ENCODE peak calls at places on chromosomes 6 and 20, in nine cellular contexts. Z is GM12878, K is SK-N-SH, N is A549, S is GM23338, L is Panc1, J is HL-60, X is HepG2, Q is K562. T is an unnamed sample.

GRCh38 chr6:52858416-52858815 is 17.8 kb upstream of the GSTA5 start:
- DNase-seq in Q (no peak), L (no peak), K (no peak), N (no peak), X (no peak), J (no peak), S (no peak), Z (no peak), T (no peak)

GRCh38 chr6:146300540-146300939 is 243.1 kb upstream of the RAB32 start:
- DNase-seq in N (no peak), K (no peak), J (no peak), X (no peak), Q (no peak), L (no peak), S (no peak), Z (no peak), T (no peak)

GRCh38 chr6:51541847-51542246 is 545.6 kb downstream of the PKHD1 start:
- DNase-seq in Z (no peak), Q (no peak), X (no peak), K (peak), S (no peak), L (no peak), J (no peak), N (no peak), T (no peak)

GRCh38 chr6:53862517-53863457 is 68.0 kb downstream of the LRRC1 start:
- DNase-seq in S (no peak), K (no peak), N (no peak), Q (no peak), Z (no peak), L (no peak), J (no peak), X (no peak), T (no peak)

GRCh38 chr20:24675651-24676352 is 206.4 kb downstream of the SYNDIG1 start:
- DNase-seq in X (no peak), J (no peak), S (no peak), Q (no peak), N (no peak), K (no peak), L (no peak), Z (no peak), T (no peak)

GRCh38 chr6:79971195-79971594 is 23.8 kb upstream of the ELOVL4 start:
- DNase-seq in L (no peak), J (no peak), N (no peak), Q (no peak), S (no peak), K (no peak), Z (no peak), X (no peak), T (no peak)

GRCh38 chr6:78746457-78746856 is 120.9 kb upstream of the IRAK1BP1 start:
- DNase-seq in S (no peak), L (no peak), Z (no peak), J (no peak), N (no peak), Q (no peak), K (no peak), X (no peak), T (no peak)

GRCh38 chr20:46838002-46838401 is 56.6 kb upstream of the EYA2 start:
- DNase-seq in K (no peak), N (no peak), X (no peak), J (no peak), Z (no peak), L (no peak), S (peak), Q (no peak), T (no peak)

GRCh38 chr6:154164397-154164796 is 125.4 kb downstream of the OPRM1 start:
- DNase-seq in J (no peak), K (no peak), N (no peak), Q (no peak), L (no peak), S (no peak), Z (no peak), X (no peak), T (no peak)

GRCh38 chr6:35808688-35809087 is 3.5 kb downstream of the LHFPL5 start:
- DNase-seq in Q (no peak), K (no peak), S (no peak), N (no peak), L (no peak), J (no peak), Z (no peak), X (no peak), T (no peak)

GRCh38 chr20:49676581-49677291 is 36.9 kb downstream of the B4GALT5 start:
- DNase-seq in X (peak), L (no peak), J (peak), K (no peak), S (no peak), Q (peak), Z (peak), N (peak), T (no peak)

GRCh38 chr6:148980234-148980633 is 233.4 kb downstream of the UST start:
- DNase-seq in N (no peak), S (peak), K (no peak), Z (no peak), L (no peak), X (no peak), Q (no peak), J (no peak), T (no peak)

GRCh38 chr6:155224618-155225017 is 39.2 kb upstream of the CLDN20 start:
- DNase-seq in Q (no peak), S (no peak), K (no peak), J (peak), N (no peak), Z (no peak), L (no peak), X (no peak), T (no peak)

GRCh38 chr6:1325471-1326309 is 13.8 kb downstream of the FOXQ1 start:
- DNase-seq in S (no peak), J (no peak), L (peak), K (no peak), X (peak), N (peak), Z (no peak), Q (no peak), T (peak)

GRCh38 chr6:33838979-33839378 is 35.2 kb upstream of the MLN start:
- DNase-seq in X (no peak), Q (no peak), N (no peak), J (no peak), Z (no peak), K (no peak), S (no peak), L (no peak), T (no peak)

GRCh38 chr20:13245250-13245723 is 24.2 kb downstream of the ISM1 start:
- DNase-seq in Q (no peak), K (no peak), X (peak), Z (no peak), L (no peak), J (no peak), N (no peak), S (no peak), T (no peak)

GRCh38 chr20:49281059-49281912 is 3.4 kb upstream of the ZNFX1 start:
- DNase-seq in J (peak), Q (peak), X (peak), L (no peak), S (peak), N (peak), K (no peak), Z (no peak), T (no peak)

GRCh38 chr6:5205035-5205469 is 55.7 kb downstream of the LYRM4 start:
- DNase-seq in X (no peak), N (no peak), J (no peak), K (no peak), Z (no peak), L (no peak), Q (no peak), S (no peak), T (no peak)

GRCh38 chr20:49575551-49576060 is 7.7 kb upstream of the PTGIS start:
- DNase-seq in N (peak), X (no peak), S (no peak), Z (no peak), J (no peak), K (no peak), Q (no peak), L (no peak), T (no peak)

GRCh38 chr20:8547035-8547649 is 415.1 kb downstream of the PLCB1 start:
- DNase-seq in X (no peak), Q (no peak), N (no peak), K (no peak), Z (no peak), J (no peak), L (no peak), S (no peak), T (no peak)
- TF ChIP-seq REST in X (no peak), Q (no peak), N (no peak), K (no peak), Z (no peak), J (no peak), L (no peak), S (no peak), T (no peak)

GRCh38 chr20:17611290-17611539 is 41.3 kb downstream of the DSTN start:
- DNase-seq in N (peak), S (no peak), J (no peak), L (no peak), K (no peak), X (no peak), Z (no peak), Q (no peak), T (no peak)

GRCh38 chr20:17612287-17612974 is 42.6 kb downstream of the DSTN start:
- DNase-seq in Z (no peak), N (peak), X (peak), Q (no peak), K (peak), S (peak), L (no peak), J (no peak), T (no peak)

GRCh38 chr20:17610566-17611289 is 40.9 kb downstream of the DSTN start:
- DNase-seq in Z (no peak), J (no peak), Q (no peak), L (no peak), N (no peak), S (peak), K (peak), X (no peak), T (no peak)

GRCh38 chr20:17612975-17613327 is 43.1 kb downstream of the DSTN start:
- DNase-seq in Q (no peak), Z (no peak), K (peak), J (no peak), X (no peak), S (no peak), L (no peak), N (no peak), T (no peak)

GRCh38 chr20:17611540-17612286 is 41.8 kb downstream of the DSTN start:
- DNase-seq in K (peak), Q (no peak), X (peak), J (no peak), Z (no peak), S (peak), N (no peak), L (no peak), T (peak)
- TF ChIP-seq REST in K (no peak), Q (no peak), X (no peak), J (no peak), Z (no peak), S (no peak), N (no peak), L (no peak), T (no peak)

DNA sequence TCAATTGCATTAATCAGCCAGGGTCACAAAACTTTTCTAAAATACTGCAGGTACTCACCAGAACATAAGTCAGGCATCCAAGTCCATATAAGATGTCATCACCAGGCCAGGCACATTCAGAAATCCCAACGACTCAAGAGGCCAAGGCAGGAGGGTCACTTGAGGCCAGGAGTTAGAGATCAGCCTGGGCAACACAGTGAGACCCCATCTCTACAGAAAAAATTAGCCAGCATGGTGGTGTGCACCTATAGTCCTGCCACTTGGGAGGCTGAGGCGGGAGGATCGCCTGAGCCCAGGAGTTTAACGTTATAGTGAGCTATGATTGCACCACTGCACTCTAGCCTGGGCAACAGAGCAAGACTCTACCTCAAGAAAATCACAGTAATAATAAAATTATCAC is 278.4 kb upstream of the PLN start:
- DNase-seq in S (no peak), Q (no peak), L (no peak), J (no peak), N (no peak), Z (no peak), X (no peak), K (no peak), T (no peak)
- TF ChIP-seq REST in S (no peak), Q (no peak), L (no peak), J (no peak), N (no peak), Z (no peak), X (no peak), K (no peak), T (no peak)

GRCh38 chr20:37914367-37914671 is 11.4 kb downstream of the VSTM2L start:
- DNase-seq in J (no peak), S (no peak), Q (no peak), N (no peak), Z (no peak), L (no peak), X (no peak), K (no peak), T (no peak)

GRCh38 chr20:37913563-37914366 is 10.8 kb downstream of the VSTM2L start:
- DNase-seq in K (peak), J (no peak), S (peak), X (no peak), Z (no peak), L (no peak), Q (no peak), N (no peak), T (no peak)

GRCh38 chr20:37915800-37916570 is 13.1 kb downstream of the VSTM2L start:
- DNase-seq in L (no peak), J (no peak), K (peak), Z (no peak), S (peak), X (peak), N (no peak), Q (peak), T (no peak)

GRCh38 chr20:37915434-37915787 is 12.5 kb downstream of the VSTM2L start:
- DNase-seq in K (no peak), Z (no peak), X (no peak), Q (no peak), L (no peak), J (no peak), N (no peak), S (peak), T (no peak)

GRCh38 chr20:37914672-37915433 is 11.9 kb downstream of the VSTM2L start:
- DNase-seq in Z (no peak), S (peak), K (peak), J (no peak), L (no peak), N (no peak), Q (no peak), X (peak), T (no peak)
- TF ChIP-seq REST in Z (no peak), S (no peak), K (no peak), J (no peak), L (no peak), N (no peak), Q (no peak), X (no peak), T (no peak)

GRCh38 chr20:38271609-38272120 is 11.1 kb upstream of the KIAA1755 start:
- DNase-seq in L (no peak), Q (no peak), J (no peak), N (no peak), S (no peak), K (no peak), X (no peak), Z (no peak), T (no peak)
- TF ChIP-seq REST in L (no peak), Q (no peak), J (no peak), N (no peak), S (no peak), K (no peak), X (no peak), Z (no peak), T (no peak)

T was measured in HCT116.